ENCODE peak calls at places on chromosomes 4 and X, in six cellular contexts. Y, M, F, J, V and O are unnamed samples.
A peak's percentile ranks its signal among the peaks of the same experiment; 100 is the strongest.

GRCh38 chr4:181939199-181939945 is 303.8 kb upstream of the TENM3 start:
- DNase-seq in Y (no peak), M (no peak), F (no peak), J (no peak), V (no peak), O (no peak)

GRCh38 chr4:80900908-80901307 is 129.6 kb upstream of the BMP3 start:
- DNase-seq in Y (no peak), M (no peak), F (no peak), J (no peak), V (no peak), O (no peak)

GRCh38 chr4:22969314-22969896 is 276.7 kb downstream of the GBA3 start:
- DNase-seq in Y (no peak), M (no peak), F (no peak), J (no peak), V (peak; percentile 2), O (no peak)

GRCh38 chr4:143351149-143351691 is 14.5 kb downstream of the GAB1 start:
- DNase-seq in Y (no peak), M (no peak), F (no peak), J (no peak), V (no peak), O (no peak)

GRCh38 chrX:47239898-47240545 is 7.2 kb downstream of the USP11 start:
- DNase-seq in Y (no peak), M (no peak), F (no peak), J (no peak), V (no peak), O (no peak)

GRCh38 chr4:97457253-97457652 is 686.0 kb downstream of the STPG2 start:
- DNase-seq in Y (no peak), M (no peak), F (no peak), J (no peak), V (no peak), O (no peak)

GRCh38 chr4:126733301-126733700 is 899.5 kb upstream of the INTU start:
- DNase-seq in Y (no peak), M (no peak), F (no peak), J (no peak), V (no peak), O (no peak)

GRCh38 chrX:149527705-149528104 is 13.1 kb upstream of the EOLA1 start:
- DNase-seq in Y (no peak), M (no peak), F (peak; percentile 38), J (peak; percentile 28), V (peak; percentile 20), O (no peak)

GRCh38 chr4:74455361-74456055 is 10.6 kb downstream of the AREG start:
- DNase-seq in Y (no peak), M (no peak), F (no peak), J (no peak), V (no peak), O (no peak)

GRCh38 chr4:82900016-82900334 is 560 bp upstream of the THAP9 start:
- DNase-seq in Y (no peak), M (no peak), F (no peak), J (peak; percentile 26), V (peak; percentile 8), O (no peak)

GRCh38 chrX:2500091-2500680 is 590 bp downstream of the DHRSX start:
- DNase-seq in Y (no peak), M (peak; percentile 30), F (peak; percentile 50), J (peak; percentile 75), V (peak; percentile 62), O (peak; percentile 68)

GRCh38 chrX:41085883-41086626 is 810 bp downstream of the USP9X start:
- DNase-seq in Y (peak; percentile 80), M (peak; percentile 50), F (peak; percentile 61), J (peak; percentile 51), V (peak; percentile 37), O (peak; percentile 56)

GRCh38 chr4:127781303-127782024 is 658 bp upstream of the HSPA4L start:
- DNase-seq in Y (peak; percentile 88), M (peak; percentile 50), F (no peak), J (no peak), V (peak; percentile 15), O (peak; percentile 70)

GRCh38 chr4:108360857-108361820 is 192.4 kb upstream of the LEF1 start:
- DNase-seq in Y (no peak), M (no peak), F (no peak), J (no peak), V (no peak), O (no peak)

GRCh38 chr4:113052379-113052951 is 3.0 kb downstream of the ANK2 start:
- DNase-seq in Y (no peak), M (no peak), F (no peak), J (no peak), V (no peak), O (no peak)

GRCh38 chr4:108168213-108168671 is 490 bp downstream of the LEF1 start:
- DNase-seq in Y (no peak), M (no peak), F (peak; percentile 21), J (no peak), V (no peak), O (no peak)

GRCh38 chrX:3461824-3462508 is 115.5 kb upstream of the MXRA5 start:
- DNase-seq in Y (no peak), M (no peak), F (no peak), J (no peak), V (no peak), O (no peak)

GRCh38 chr4:62709618-62710252 is 1509.6 kb downstream of the ADGRL3 start:
- DNase-seq in Y (no peak), M (no peak), F (no peak), J (no peak), V (no peak), O (peak; percentile 14)

GRCh38 chr4:37822220-37822619 is 4.3 kb upstream of the PGM2 start:
- DNase-seq in Y (no peak), M (no peak), F (no peak), J (no peak), V (no peak), O (no peak)

GRCh38 chrX:18426004-18426320 is 554 bp downstream of the CDKL5 start:
- DNase-seq in Y (no peak), M (no peak), F (no peak), J (no peak), V (no peak), O (no peak)

GRCh38 chrX:17552251-17552650 is 177.3 kb downstream of the NHS start:
- DNase-seq in Y (no peak), M (no peak), F (no peak), J (no peak), V (no peak), O (no peak)

GRCh38 chrX:135345328-135345645 is 36.0 kb downstream of the ETDC start:
- DNase-seq in Y (no peak), M (peak; percentile 50), F (peak; percentile 81), J (no peak), V (peak; percentile 5), O (peak; percentile 54)
- TF ChIP-seq POLR2A in Y (no peak), M (no peak), F (no peak), J (no peak), V (no peak), O (no peak)

GRCh38 chr4:116150152-116150551 is 935.2 kb downstream of the TRAM1L1 start:
- DNase-seq in Y (no peak), M (no peak), F (no peak), J (no peak), V (no peak), O (no peak)
- H3K9me3 ChIP-seq in Y (no peaks in the 10 kb centered on the region), M (no peaks in the 10 kb centered on the region), F (no peaks in the 10 kb centered on the region), J (no peaks in the 10 kb centered on the region), V (no peaks in the 10 kb centered on the region), O (no peaks in the 10 kb centered on the region)

GRCh38 chrX:9926002-9926401 is 41.2 kb upstream of the CLDN34 start:
- DNase-seq in Y (no peak), M (no peak), F (no peak), J (no peak), V (no peak), O (no peak)
- TF ChIP-seq CTCF in Y (no peak), M (no peak), F (no peak), J (no peak), V (no peak), O (no peak)

DNA sequence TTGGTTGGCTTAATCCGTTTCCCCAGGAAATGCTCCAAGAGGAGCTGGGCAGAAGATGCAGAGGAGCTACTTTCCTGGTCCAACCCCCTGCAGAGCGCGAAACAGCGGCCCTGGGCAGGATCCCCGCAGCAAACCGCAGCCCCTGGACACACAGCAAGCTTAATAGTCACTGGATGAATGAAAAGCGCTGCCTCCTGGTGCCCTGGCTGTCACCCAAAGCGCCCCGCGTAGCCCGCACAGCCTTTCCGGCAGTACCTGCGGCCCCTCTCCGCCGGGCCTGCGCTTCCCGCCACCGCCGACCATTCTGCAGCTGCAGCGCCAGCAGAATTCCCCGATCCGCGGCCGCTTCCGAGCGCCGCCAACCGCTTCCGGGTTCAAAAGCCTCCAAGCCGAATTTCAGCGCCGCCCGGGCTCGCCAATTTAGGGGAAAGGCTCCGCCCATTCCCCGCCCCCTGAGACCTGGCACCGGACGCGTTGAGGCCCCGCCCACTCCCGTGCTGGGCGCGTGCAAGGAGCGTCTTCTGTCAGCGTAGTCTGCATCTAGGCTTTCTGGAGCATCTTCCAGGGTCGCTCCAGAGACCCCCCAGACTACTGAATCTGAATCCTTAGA is at the start of gene HPF1:
- DNase-seq in Y (peak; percentile 96), M (peak; percentile 95), F (peak; percentile 87), J (peak; percentile 98), V (peak; percentile 79), O (peak; percentile 96)
- TF ChIP-seq POLR2A in Y (no peak), M (no peak), F (peak; percentile 79), J (peak; percentile 72), V (peak; percentile 63), O (no peak)

GRCh38 chrX:78024349-78025108 is 55.1 kb upstream of the PGAM4 start:
- DNase-seq in Y (no peak), M (peak; percentile 71), F (peak; percentile 16), J (peak; percentile 32), V (peak; percentile 18), O (no peak)
- H3K9me3 ChIP-seq in Y (no peaks in the 10 kb centered on the region), M (no peaks in the 10 kb centered on the region), F (no peaks in the 10 kb centered on the region), J (no peaks in the 10 kb centered on the region), V (no peaks in the 10 kb centered on the region), O (no peaks in the 10 kb centered on the region)

GRCh38 chr4:87937523-87937922 is 38.0 kb upstream of the SPP1 start:
- DNase-seq in Y (no peak), M (no peak), F (no peak), J (no peak), V (no peak), O (no peak)
- TF ChIP-seq CTCF in Y (no peak), M (no peak), F (no peak), J (no peak), V (no peak), O (no peak)

GRCh38 chr4:185304944-185305690 is 90.6 kb downstream of the LRP2BP start:
- DNase-seq in Y (no peak), M (no peak), F (peak; percentile 18), J (no peak), V (no peak), O (no peak)
- TF ChIP-seq POLR2A in Y (no peak), M (no peak), F (no peak), J (no peak), V (no peak), O (no peak)

GRCh38 chr4:11881364-11881763 is 452.7 kb upstream of the HS3ST1 start:
- DNase-seq in Y (no peak), M (no peak), F (no peak), J (no peak), V (no peak), O (no peak)
- H3K9me3 ChIP-seq in Y (no peaks in the 10 kb centered on the region), M (no peaks in the 10 kb centered on the region), F (no peaks in the 10 kb centered on the region), J (no peaks in the 10 kb centered on the region), V (no peaks in the 10 kb centered on the region), O (no peaks in the 10 kb centered on the region)